ENCODE peak calls at places on chromosomes 12 and 14, in six cellular contexts. O, L, A, Q, E and C are unnamed samples.

GRCh38 chr12:104467346-104467837 is 10.6 kb downstream of the CHST11 start:
- DNase-seq in O (no peak), L (no peak), Q (no peak), A (no peak), E (no peak), C (no peak)

GRCh38 chr14:49692895-49693737 is at the start of gene KLHDC1:
- DNase-seq in O (peak), Q (peak), L (peak), E (peak), A (peak), C (peak)

GRCh38 chr12:43312991-43313505 is 239.0 kb downstream of the ADAMTS20 start:
- DNase-seq in O (no peak), E (no peak), Q (no peak), L (no peak), A (no peak), C (no peak)

GRCh38 chr14:68535404-68536024 is 257.4 kb downstream of the ZFP36L1 start:
- DNase-seq in E (no peak), Q (no peak), A (no peak), L (no peak), O (no peak), C (no peak)

GRCh38 chr14:23482814-23483128 is 13.3 kb downstream of the NGDN start:
- DNase-seq in O (no peak), Q (no peak), A (no peak), L (no peak), E (no peak), C (no peak)

GRCh38 chr14:52012635-52013034 is 23.3 kb downstream of the RTRAF start:
- DNase-seq in A (no peak), O (no peak), L (no peak), Q (no peak), E (peak), C (no peak)

GRCh38 chr12:100199347-100200136 is 1.1 kb upstream of the ACTR6 start:
- DNase-seq in Q (peak), A (peak), L (peak), O (peak), E (peak), C (no peak)

GRCh38 chr12:104250366-104251125 is 35.0 kb downstream of the TXNRD1 start:
- DNase-seq in A (no peak), Q (no peak), E (no peak), O (no peak), L (no peak), C (no peak)

GRCh38 chr12:65039306-65039705 is 81.8 kb downstream of the WIF1 start:
- DNase-seq in A (no peak), E (no peak), L (no peak), O (no peak), Q (no peak), C (no peak)

GRCh38 chr14:83483063-83483462 is 1949.4 kb upstream of the SEL1L start:
- DNase-seq in E (no peak), O (no peak), L (no peak), A (no peak), Q (no peak), C (no peak)

GRCh38 chr14:67524152-67524963 is 8.7 kb upstream of the PLEKHH1 start:
- DNase-seq in A (no peak), O (no peak), E (no peak), L (no peak), Q (peak), C (no peak)

GRCh38 chr12:39620664-39621658 is 1.4 kb upstream of the ABCD2 start:
- DNase-seq in L (no peak), O (no peak), Q (peak), E (no peak), A (no peak), C (no peak)

GRCh38 chr12:63306476-63306875 is 155.5 kb upstream of the AVPR1A start:
- DNase-seq in L (no peak), E (no peak), Q (no peak), O (no peak), A (no peak), C (no peak)

GRCh38 chr12:21296751-21297406 is 37.8 kb downstream of the SLCO1A2 start:
- DNase-seq in L (peak), O (no peak), E (no peak), A (no peak), Q (no peak), C (no peak)

GRCh38 chr12:57756406-57757341 is 1.8 kb downstream of the MARCHF9 start:
- DNase-seq in L (peak), Q (peak), E (peak), A (peak), O (peak), C (no peak)

GRCh38 chr12:981176-981828 is 9.7 kb upstream of the ERC1 start:
- DNase-seq in O (no peak), L (no peak), Q (no peak), A (no peak), E (no peak), C (no peak)

GRCh38 chr12:39617887-39618286 is 1.7 kb downstream of the ABCD2 start:
- DNase-seq in O (no peak), L (no peak), A (no peak), Q (no peak), E (no peak), C (no peak)

GRCh38 chr12:71763682-71764379 is 9.2 kb downstream of the RAB21 start:
- DNase-seq in O (no peak), E (no peak), Q (no peak), A (no peak), L (no peak), C (no peak)

GRCh38 chr12:125186471-125187147 is 121.4 kb downstream of the AACS start:
- DNase-seq in O (no peak), L (no peak), Q (no peak), E (no peak), A (no peak), C (no peak)

GRCh38 chr12:12081836-12082497 is 11.2 kb downstream of the BCL2L14 start:
- DNase-seq in O (no peak), Q (peak), A (peak), E (no peak), L (no peak), C (no peak)

GRCh38 chr12:1533602-1534304 is 60.6 kb downstream of the FBXL14 start:
- DNase-seq in L (no peak), E (no peak), Q (peak), A (no peak), O (peak), C (no peak)

GRCh38 chr12:124109760-124110159 is 136.7 kb downstream of the ZNF664 start:
- DNase-seq in E (no peak), Q (no peak), A (peak), L (no peak), O (no peak), C (no peak)

GRCh38 chr14:29654910-29655590 is 272.6 kb downstream of the PRKD1 start:
- DNase-seq in E (no peak), Q (no peak), L (no peak), A (no peak), O (no peak), C (no peak)

GRCh38 chr12:23098110-23099049 is 473.4 kb downstream of the ETNK1 start:
- DNase-seq in Q (no peak), E (no peak), O (no peak), L (no peak), A (no peak), C (no peak)

GRCh38 chr12:2540535-2540941 is 254.2 kb upstream of the FKBP4 start:
- DNase-seq in E (peak), A (no peak), O (no peak), L (peak), Q (no peak), C (no peak)

GRCh38 chr12:93616584-93617101 is 44.2 kb downstream of the SOCS2 start:
- DNase-seq in L (no peak), E (no peak), Q (no peak), A (no peak), O (no peak), C (no peak)

GRCh38 chr12:16218934-16219718 is 58.4 kb downstream of the SLC15A5 start:
- DNase-seq in E (no peak), L (no peak), Q (no peak), O (no peak), A (no peak), C (no peak)

GRCh38 chr12:96513166-96513565 is 23.8 kb downstream of the CFAP54 start:
- DNase-seq in E (no peak), A (no peak), Q (no peak), L (no peak), O (no peak), C (no peak)

GRCh38 chr14:75141967-75142366 is 15.1 kb upstream of the NEK9 start:
- DNase-seq in O (no peak), L (no peak), Q (no peak), A (peak), E (no peak), C (no peak)

GRCh38 chr12:48978291-48978740 is at the start of gene WNT1:
- DNase-seq in O (no peak), Q (no peak), E (no peak), L (peak), A (no peak), C (no peak)

GRCh38 chr14:104865631-104866441 is 768 bp downstream of the CEP170B start:
- DNase-seq in E (peak), A (peak), Q (peak), L (peak), O (no peak), C (no peak)

GRCh38 chr12:132444957-132445883 is 44.7 kb upstream of the FBRSL1 start:
- DNase-seq in O (peak), Q (peak), E (peak), L (no peak), A (no peak), C (peak)

GRCh38 chr12:120639771-120640721 is at the start of gene CABP1:
- DNase-seq in A (peak), L (peak), O (peak), E (no peak), Q (peak), C (no peak)

GRCh38 chr12:82130763-82131162 is 227.4 kb downstream of the CCDC59 start:
- DNase-seq in O (no peak), E (no peak), A (no peak), L (no peak), Q (no peak), C (no peak)

GRCh38 chr14:58731465-58732330 is 93.9 kb downstream of the DACT1 start:
- DNase-seq in L (no peak), A (no peak), Q (no peak), O (no peak), E (no peak), C (no peak)

GRCh38 chr14:38079886-38080285 is 127.8 kb upstream of the SSTR1 start:
- DNase-seq in O (no peak), A (no peak), Q (no peak), E (no peak), L (no peak), C (no peak)

GRCh38 chr14:65281991-65282908 is 130.3 kb upstream of the FUT8 start:
- DNase-seq in L (no peak), O (no peak), A (peak), Q (no peak), E (no peak), C (no peak)

GRCh38 chr12:53967451-53968059 is 5.4 kb upstream of the HOXC11 start:
- DNase-seq in E (no peak), A (no peak), O (no peak), Q (no peak), L (no peak), C (no peak)

GRCh38 chr14:88863167-88863566 is 38.7 kb downstream of the TTC8 start:
- DNase-seq in Q (no peak), E (no peak), O (no peak), L (no peak), A (no peak), C (no peak)

DNA sequence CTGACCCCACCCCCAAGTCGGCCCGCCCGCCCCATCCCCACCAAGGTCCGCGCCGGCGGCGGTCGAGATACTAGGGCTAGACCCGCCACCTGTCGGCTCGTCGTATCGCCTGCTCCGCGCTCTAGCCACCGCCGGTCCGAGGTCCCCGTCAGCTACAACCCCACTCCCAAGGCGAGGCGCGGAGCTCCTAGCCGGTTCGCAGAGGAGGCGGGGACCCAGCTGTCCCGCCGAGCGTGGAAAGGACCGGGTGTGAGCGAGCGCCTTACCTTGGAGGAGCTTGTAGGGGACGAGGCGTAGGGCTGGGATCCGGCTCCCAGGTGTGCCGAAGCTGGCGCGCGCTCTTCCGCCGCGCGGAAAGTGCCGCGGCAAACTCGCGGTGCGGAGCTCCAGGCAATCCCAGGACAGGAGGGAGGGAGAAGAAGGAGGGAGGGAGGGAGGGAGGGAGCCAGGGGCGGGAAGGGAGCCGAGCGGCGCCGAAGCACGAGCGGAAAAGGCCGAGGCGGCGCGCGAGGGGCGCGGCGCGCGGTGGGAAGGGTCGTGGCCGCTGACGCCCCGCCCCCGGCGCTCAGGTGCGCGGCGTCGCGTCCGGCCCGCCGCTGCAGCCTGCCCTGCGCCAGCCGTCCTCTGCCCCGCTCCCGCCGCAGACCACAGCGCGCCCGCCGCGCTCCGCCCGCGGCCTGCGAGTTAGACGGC is at the start of gene PAWR:
- DNase-seq in L (peak), E (peak), O (peak), Q (peak), A (peak), C (peak)
- TF ChIP-seq CTCF in L (no peak), E (peak), O (no peak), Q (peak), A (no peak), C (no peak)

GRCh38 chr14:101955695-101956161 is 8.6 kb upstream of the DYNC1H1 start:
- DNase-seq in Q (no peak), E (no peak), L (no peak), O (no peak), A (no peak), C (no peak)
- TF ChIP-seq CTCF in Q (no peak), E (no peak), L (no peak), O (no peak), A (no peak), C (no peak)

DNA sequence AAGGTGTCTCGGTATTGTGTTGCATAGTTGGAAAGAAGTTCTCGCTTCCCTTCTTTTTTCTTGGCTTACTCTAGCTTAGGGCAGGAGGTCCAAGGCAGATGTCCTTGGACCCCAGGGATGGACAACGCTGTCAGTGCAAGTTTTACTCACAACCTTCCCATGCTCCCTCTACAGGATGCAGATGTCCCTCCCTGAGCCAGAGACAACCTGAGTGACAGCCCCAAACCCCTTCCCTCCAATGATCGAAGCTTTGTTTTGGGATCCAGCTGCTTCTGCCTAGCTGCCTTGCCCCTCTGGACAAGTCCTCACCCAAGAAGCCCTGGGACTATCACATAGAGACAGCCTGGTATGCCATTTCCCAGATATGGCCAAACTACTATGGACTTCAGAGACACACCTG is 112.0 kb upstream of the RAP1B start:
- DNase-seq in O (no peak), L (no peak), Q (no peak), A (no peak), E (no peak), C (no peak)
- TF ChIP-seq CTCF in O (no peak), L (no peak), Q (no peak), A (no peak), E (no peak), C (no peak)

GRCh38 chr14:103476631-103477030 is 46.0 kb downstream of the CKB start:
- DNase-seq in A (no peak), L (no peak), O (no peak), Q (no peak), E (no peak), C (no peak)
- TF ChIP-seq CTCF in A (no peak), L (no peak), O (no peak), Q (no peak), E (no peak), C (no peak)

GRCh38 chr12:51819851-51820720 is 28.4 kb downstream of the FIGNL2 start:
- DNase-seq in E (peak), A (no peak), O (no peak), Q (peak), L (no peak), C (no peak)

GRCh38 chr12:51821423-51822260 is 26.9 kb downstream of the FIGNL2 start:
- DNase-seq in E (peak), Q (no peak), O (no peak), L (peak), A (no peak), C (no peak)

GRCh38 chr12:51822261-51822616 is 26.3 kb downstream of the FIGNL2 start:
- DNase-seq in L (no peak), A (no peak), E (no peak), O (no peak), Q (no peak), C (no peak)

GRCh38 chr12:51822956-51823355 is 25.6 kb downstream of the FIGNL2 start:
- DNase-seq in Q (no peak), E (no peak), O (no peak), L (no peak), A (no peak), C (no peak)

GRCh38 chr12:51820721-51821422 is 27.6 kb downstream of the FIGNL2 start:
- DNase-seq in Q (peak), O (peak), E (peak), L (peak), A (peak), C (no peak)
- TF ChIP-seq CTCF in Q (no peak), O (no peak), E (peak), L (no peak), A (no peak), C (peak)